ENCODE peak calls at places on chromosomes 16 and 17, in ten cellular contexts. One of them, this sample, is unnamed.

GRCh38 chr16:972316-973002 is 1.7 kb upstream of the LMF1 start:
- DNase-seq in endothelial cell: no peak
- DNase-seq in neural crest cell: peak
- DNase-seq in heart left ventricle: no peak
- DNase-seq in nucleus accumbens: peak
- DNase-seq in T-helper 17 cell: no peak
- DNase-seq in B cell: no peak
- DNase-seq in RPMI8226: no peak
- DNase-seq in HEK293T: no peak
- DNase-seq in MM.1S: no peak
- DNase-seq in this sample: no peak

GRCh38 chr17:2551928-2552327 is 40.2 kb upstream of the METTL16 start:
- DNase-seq in nucleus accumbens: no peak
- DNase-seq in HEK293T: no peak
- DNase-seq in endothelial cell: peak
- DNase-seq in T-helper 17 cell: no peak
- DNase-seq in RPMI8226: no peak
- DNase-seq in heart left ventricle: no peak
- DNase-seq in B cell: no peak
- DNase-seq in neural crest cell: no peak
- DNase-seq in MM.1S: no peak
- DNase-seq in this sample: no peak

GRCh38 chr17:35865412-35866355 is 3.0 kb downstream of the HEATR9 start:
- DNase-seq in endothelial cell: no peak
- DNase-seq in B cell: no peak
- DNase-seq in heart left ventricle: no peak
- DNase-seq in nucleus accumbens: no peak
- DNase-seq in RPMI8226: no peak
- DNase-seq in MM.1S: no peak
- DNase-seq in HEK293T: no peak
- DNase-seq in T-helper 17 cell: no peak
- DNase-seq in neural crest cell: no peak
- DNase-seq in this sample: no peak

GRCh38 chr17:9371019-9371418 is 204.6 kb downstream of the STX8 start:
- DNase-seq in RPMI8226: no peak
- DNase-seq in heart left ventricle: peak
- DNase-seq in HEK293T: no peak
- DNase-seq in endothelial cell: no peak
- DNase-seq in neural crest cell: no peak
- DNase-seq in nucleus accumbens: no peak
- DNase-seq in MM.1S: no peak
- DNase-seq in B cell: no peak
- DNase-seq in T-helper 17 cell: no peak
- DNase-seq in this sample: no peak

GRCh38 chr17:37043201-37043600 is 94.4 kb downstream of the AATF start:
- DNase-seq in T-helper 17 cell: no peak
- DNase-seq in HEK293T: no peak
- DNase-seq in neural crest cell: no peak
- DNase-seq in heart left ventricle: no peak
- DNase-seq in MM.1S: no peak
- DNase-seq in B cell: no peak
- DNase-seq in endothelial cell: no peak
- DNase-seq in nucleus accumbens: no peak
- DNase-seq in RPMI8226: no peak
- DNase-seq in this sample: no peak

GRCh38 chr17:74332763-74333220 is 6.8 kb downstream of the KIF19 start:
- DNase-seq in RPMI8226: peak
- DNase-seq in heart left ventricle: no peak
- DNase-seq in MM.1S: no peak
- DNase-seq in neural crest cell: no peak
- DNase-seq in endothelial cell: no peak
- DNase-seq in B cell: no peak
- DNase-seq in nucleus accumbens: no peak
- DNase-seq in T-helper 17 cell: no peak
- DNase-seq in HEK293T: no peak
- DNase-seq in this sample: no peak

GRCh38 chr16:67278773-67279295 is 498 bp upstream of the PLEKHG4 start:
- DNase-seq in MM.1S: no peak
- DNase-seq in endothelial cell: no peak
- DNase-seq in T-helper 17 cell: peak
- DNase-seq in RPMI8226: peak
- DNase-seq in nucleus accumbens: no peak
- DNase-seq in heart left ventricle: no peak
- DNase-seq in B cell: peak
- DNase-seq in HEK293T: peak
- DNase-seq in neural crest cell: no peak
- DNase-seq in this sample: no peak

GRCh38 chr16:9114842-9115241 is 23.4 kb downstream of the HAPSTR1 start:
- DNase-seq in B cell: no peak
- DNase-seq in RPMI8226: no peak
- DNase-seq in MM.1S: no peak
- DNase-seq in endothelial cell: no peak
- DNase-seq in T-helper 17 cell: no peak
- DNase-seq in heart left ventricle: no peak
- DNase-seq in nucleus accumbens: no peak
- DNase-seq in neural crest cell: no peak
- DNase-seq in HEK293T: no peak
- DNase-seq in this sample: no peak

GRCh38 chr17:81241648-81242420 is 2.7 kb downstream of the NDUFAF8 start:
- DNase-seq in MM.1S: peak
- DNase-seq in endothelial cell: peak
- DNase-seq in B cell: peak
- DNase-seq in HEK293T: peak
- DNase-seq in nucleus accumbens: no peak
- DNase-seq in heart left ventricle: no peak
- DNase-seq in RPMI8226: peak
- DNase-seq in neural crest cell: peak
- DNase-seq in T-helper 17 cell: peak
- DNase-seq in this sample: no peak